ENCODE peak calls at places on chromosomes 2 and 18, in nine cellular contexts. B is naive thymus-derived CD4-positive, alpha-beta T cell; N is body of pancreas; Y is left lung; I is cardiac muscle cell; O is tibial nerve; D is H1; J is HCT116; S is coronary artery. X is an unnamed sample.

GRCh38 chr2:58562281-58562680 is 321.2 kb upstream of the FANCL start:
- DNase-seq in B (no peak), N (no peak), Y (no peak), D (no peak), O (no peak), S (no peak), I (no peak), J (no peak), X (no peak)

GRCh38 chr2:181037922-181038321 is 57.5 kb downstream of the UBE2E3 start:
- DNase-seq in D (no peak), J (no peak), O (no peak), B (no peak), Y (no peak), I (peak), N (no peak), S (no peak), X (no peak)

GRCh38 chr2:95013726-95014125 is 11.8 kb upstream of the MAL start:
- DNase-seq in D (no peak), S (no peak), B (no peak), N (no peak), O (no peak), Y (no peak), J (no peak), I (no peak), X (no peak)

GRCh38 chr2:52639692-52640091 is 1127.9 kb upstream of the CHAC2 start:
- DNase-seq in J (no peak), S (no peak), Y (no peak), D (no peak), I (peak), N (no peak), O (no peak), B (no peak), X (no peak)

GRCh38 chr2:98487806-98488189 is 43.1 kb downstream of the INPP4A start:
- DNase-seq in I (peak), O (no peak), N (peak), Y (no peak), D (no peak), S (no peak), J (peak), B (peak), X (peak)

GRCh38 chr2:20617892-20618467 is 32.9 kb downstream of the HS1BP3 start:
- DNase-seq in D (no peak), B (no peak), I (peak), S (peak), N (peak), J (peak), Y (peak), O (peak), X (peak)

GRCh38 chr2:71602581-71602980 is 149.2 kb downstream of the DYSF start:
- DNase-seq in O (no peak), I (no peak), B (no peak), Y (peak), D (no peak), J (no peak), N (no peak), S (peak), X (peak)

GRCh38 chr2:127313359-127313758 is 19.4 kb upstream of the ERCC3 start:
- DNase-seq in S (no peak), N (no peak), J (no peak), Y (no peak), D (no peak), B (no peak), O (no peak), I (no peak), X (no peak)

GRCh38 chr2:172169611-172170010 is 66.9 kb upstream of the DLX2 start:
- DNase-seq in Y (no peak), I (no peak), S (no peak), D (no peak), O (no peak), B (no peak), N (no peak), J (no peak), X (no peak)

GRCh38 chr18:79294235-79294634 is 101.5 kb upstream of the NFATC1 start:
- DNase-seq in O (no peak), S (no peak), N (no peak), J (no peak), D (no peak), I (no peak), Y (no peak), B (no peak), X (no peak)

GRCh38 chr2:79368116-79368630 is 144.7 kb upstream of the CTNNA2 start:
- DNase-seq in I (no peak), O (no peak), D (no peak), B (no peak), Y (no peak), S (no peak), N (no peak), J (no peak), X (no peak)

GRCh38 chr2:128270306-128271185 is 48.1 kb downstream of the HS6ST1 start:
- DNase-seq in D (no peak), O (no peak), S (peak), Y (peak), B (no peak), I (no peak), J (no peak), N (no peak), X (peak)

GRCh38 chr18:77080283-77080682 is 52.3 kb downstream of the MBP start:
- DNase-seq in Y (no peak), S (no peak), I (no peak), N (no peak), B (no peak), D (no peak), O (no peak), J (no peak), X (no peak)

GRCh38 chr2:2664989-2665833 is 334.1 kb upstream of the MYT1L start:
- DNase-seq in O (no peak), Y (no peak), J (peak), D (no peak), I (peak), N (no peak), B (no peak), S (no peak), X (no peak)

GRCh38 chr2:9914384-9915065 is 37.0 kb upstream of the GRHL1 start:
- DNase-seq in I (peak), J (peak), Y (no peak), O (no peak), S (no peak), D (no peak), N (no peak), B (no peak), X (no peak)

GRCh38 chr18:2948038-2948437 is 64.9 kb downstream of the LPIN2 start:
- DNase-seq in Y (no peak), J (peak), S (no peak), N (peak), B (no peak), O (no peak), D (no peak), I (peak), X (no peak)

GRCh38 chr2:68196120-68196716 is 38.5 kb downstream of the PNO1 start:
- DNase-seq in J (no peak), Y (no peak), I (no peak), N (peak), B (peak), S (no peak), O (peak), D (no peak), X (no peak)

GRCh38 chr18:40987581-40987980 is 967.5 kb upstream of the PIK3C3 start:
- DNase-seq in D (no peak), J (no peak), N (no peak), Y (no peak), S (no peak), I (no peak), B (no peak), O (no peak), X (no peak)

GRCh38 chr18:22930089-22930713 is 2.9 kb upstream of the RBBP8 start:
- DNase-seq in S (no peak), N (peak), I (peak), Y (no peak), J (peak), D (no peak), O (peak), B (peak), X (no peak)

GRCh38 chr2:30655211-30655610 is 152.0 kb downstream of the CAPN13 start:
- DNase-seq in J (no peak), B (no peak), O (no peak), D (no peak), Y (no peak), S (no peak), N (no peak), I (no peak), X (no peak)

GRCh38 chr2:30655660-30656059 is 151.6 kb downstream of the CAPN13 start:
- DNase-seq in D (no peak), J (no peak), I (peak), B (no peak), S (no peak), N (no peak), O (no peak), Y (no peak), X (no peak)

GRCh38 chr2:30653847-30654246 is 153.4 kb downstream of the CAPN13 start:
- DNase-seq in B (no peak), J (no peak), O (no peak), S (no peak), N (no peak), I (peak), D (no peak), Y (no peak), X (no peak)

GRCh38 chr2:30656079-30656478 is 151.2 kb downstream of the CAPN13 start:
- DNase-seq in O (no peak), B (no peak), I (peak), S (no peak), Y (no peak), J (no peak), N (no peak), D (no peak), X (no peak)

GRCh38 chr2:30654404-30654803 is 152.8 kb downstream of the CAPN13 start:
- DNase-seq in D (no peak), B (no peak), Y (no peak), J (no peak), I (no peak), O (no peak), N (no peak), S (no peak), X (no peak)
- H3K27ac ChIP-seq in D (no peak), B (no peak), Y (no peak), J (no peak), I (no peak), O (no peak), N (no peak), S (no peak), X (no peak)

DNA sequence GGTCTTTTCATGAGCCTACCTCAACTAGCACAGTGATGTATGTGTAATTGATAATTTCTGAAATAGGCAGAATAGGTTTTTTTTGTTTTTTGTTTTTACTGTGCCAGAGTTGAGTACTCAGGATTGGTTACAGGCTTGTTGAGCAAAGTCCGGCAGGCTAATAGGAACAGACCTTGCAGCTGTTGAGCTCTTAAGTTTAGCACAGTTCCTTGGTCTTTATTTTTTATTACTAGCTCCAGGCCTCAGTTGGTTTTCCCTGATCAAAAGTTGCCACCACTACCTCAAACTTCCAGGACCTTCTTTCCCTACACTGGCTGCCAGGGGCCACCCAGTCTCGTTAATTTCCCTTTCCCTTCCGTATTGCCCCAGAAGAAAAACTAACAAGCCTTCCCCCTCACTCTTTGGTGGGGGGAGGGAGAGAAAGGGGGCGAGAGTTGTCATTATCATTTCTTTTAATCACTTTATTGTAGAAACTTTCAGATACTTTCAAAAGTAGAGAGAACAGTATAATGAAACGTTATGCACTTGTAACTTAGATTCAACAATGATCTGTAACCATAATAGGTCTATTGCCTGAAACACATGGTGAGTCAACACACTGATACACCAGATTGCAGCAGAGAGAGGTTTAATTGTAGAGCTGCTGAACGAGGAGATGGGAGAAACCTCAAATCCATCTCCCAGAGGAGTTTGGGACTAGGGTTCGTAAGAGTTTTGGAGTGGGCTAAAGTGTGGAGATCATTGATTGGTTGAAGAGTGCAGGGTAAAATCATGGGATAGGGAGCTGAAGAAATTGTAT is 2.3 kb upstream of the RNF149 start:
- DNase-seq in Y (no peak), B (no peak), I (no peak), J (no peak), D (no peak), N (no peak), S (no peak), O (no peak), X (no peak)
- H3K27ac ChIP-seq in Y (peak), B (peak), I (no peak), J (no peak), D (no peak), N (peak), S (peak), O (no peak), X (no peak)

GRCh38 chr2:215420471-215420935 is 15.4 kb downstream of the FN1 start:
- DNase-seq in B (no peak), I (peak), D (no peak), S (no peak), N (no peak), J (no peak), Y (no peak), O (no peak), X (no peak)
- H3K27ac ChIP-seq in B (no peak), I (no peak), D (no peak), S (peak), N (no peak), J (no peak), Y (no peak), O (no peak), X (no peak)

GRCh38 chr2:24047703-24048033 is 477 bp upstream of the WDCP start:
- DNase-seq in Y (no peak), S (no peak), N (no peak), D (no peak), B (no peak), I (no peak), J (no peak), O (no peak), X (no peak)

GRCh38 chr2:24046599-24046929 is 627 bp downstream of the WDCP start:
- DNase-seq in J (no peak), S (no peak), B (no peak), O (no peak), D (no peak), Y (no peak), I (no peak), N (no peak), X (no peak)

GRCh38 chr2:24048662-24049484 is 668 bp upstream of the FKBP1B start:
- DNase-seq in N (no peak), S (no peak), J (peak), B (no peak), O (no peak), I (no peak), Y (no peak), D (no peak), X (no peak)

GRCh38 chr2:24046930-24047702 is at the start of gene WDCP:
- DNase-seq in Y (peak), B (peak), O (peak), I (peak), J (peak), N (peak), S (peak), D (peak), X (peak)

DNA sequence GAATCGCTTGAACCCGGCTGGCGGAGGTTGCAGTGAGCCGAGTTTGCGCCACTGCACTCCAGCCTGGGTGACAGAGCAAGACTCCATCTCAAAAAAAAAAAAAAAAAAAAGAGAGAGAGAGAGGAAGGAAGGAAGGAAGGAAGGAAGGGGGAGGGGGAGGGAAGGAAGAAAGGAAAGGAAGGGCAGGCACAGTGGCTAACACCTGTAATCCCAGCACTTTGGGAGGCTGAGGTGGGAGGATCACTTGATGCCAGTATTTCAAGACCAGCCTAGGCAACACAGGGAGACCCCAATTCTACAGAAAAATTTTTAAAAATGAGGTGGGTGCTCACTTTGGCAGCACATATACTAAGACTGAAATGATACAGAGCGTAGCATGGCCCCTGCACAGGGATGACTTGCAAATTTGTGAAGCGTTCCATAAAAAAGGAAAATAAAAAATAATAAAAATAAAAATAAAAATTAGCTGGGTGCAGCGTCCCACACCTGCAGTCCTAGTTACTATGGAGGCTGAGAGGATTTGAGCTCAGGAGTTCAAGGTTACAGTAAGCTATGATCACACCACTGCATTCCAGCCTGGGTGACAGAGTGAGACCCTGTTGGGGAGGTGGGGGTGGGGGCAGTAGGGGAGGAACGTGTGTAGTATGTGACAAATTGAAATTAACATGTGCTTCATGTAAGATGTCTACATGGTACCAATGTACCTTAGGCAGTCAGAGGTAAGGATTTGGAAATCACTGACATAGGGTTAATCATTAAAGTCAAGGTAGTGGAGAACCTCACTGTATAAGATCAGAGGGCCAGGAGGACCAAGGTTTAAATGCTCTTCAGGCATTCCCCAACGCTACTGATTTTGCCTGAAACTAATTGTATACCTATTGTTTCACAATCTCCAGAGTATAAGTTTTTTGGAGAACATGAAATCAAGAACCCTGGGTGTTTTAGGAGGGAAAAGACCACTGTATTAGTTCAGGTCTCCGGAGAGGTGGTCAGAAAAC is 1.4 kb downstream of the WDCP start:
- DNase-seq in S (no peak), B (no peak), Y (no peak), J (no peak), O (no peak), I (no peak), N (no peak), D (no peak), X (no peak)
- H3K27ac ChIP-seq in S (no peak), B (no peak), Y (no peak), J (no peak), O (no peak), I (no peak), N (no peak), D (no peak), X (no peak)

GRCh38 chr18:9417081-9417841 is 58.1 kb upstream of the RALBP1 start:
- DNase-seq in Y (peak), B (no peak), D (no peak), J (no peak), N (peak), I (peak), S (no peak), O (no peak), X (peak)
- H3K27ac ChIP-seq in Y (no peak), B (no peak), D (no peak), J (no peak), N (no peak), I (no peak), S (peak), O (peak), X (peak)

DNA sequence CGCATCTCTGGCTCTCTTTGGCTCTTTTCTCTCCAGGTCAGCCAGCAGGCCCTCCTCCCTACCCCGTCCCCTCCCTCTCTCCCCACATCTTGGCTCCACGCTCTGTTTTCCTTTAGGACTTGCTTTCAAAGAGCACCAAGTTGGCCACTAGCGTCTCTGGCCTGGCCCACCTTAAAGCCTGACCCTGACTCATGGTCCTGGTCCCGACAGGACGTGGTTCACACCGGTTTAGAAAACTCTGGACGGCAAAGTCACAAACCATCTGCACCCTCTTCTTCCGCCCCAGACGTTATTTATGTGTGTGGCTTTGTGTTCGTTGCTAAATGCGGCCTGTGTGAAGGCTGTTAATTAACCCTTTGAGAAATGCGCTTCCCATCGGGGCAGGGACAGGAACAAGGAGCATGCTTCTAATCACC is 169.0 kb upstream of the HAAO start:
- DNase-seq in I (peak), Y (no peak), B (no peak), J (no peak), S (peak), D (no peak), O (peak), N (no peak), X (peak)
- H3K27ac ChIP-seq in I (no peak), Y (no peak), B (no peak), J (no peak), S (peak), D (no peak), O (peak), N (peak), X (peak)

DNA sequence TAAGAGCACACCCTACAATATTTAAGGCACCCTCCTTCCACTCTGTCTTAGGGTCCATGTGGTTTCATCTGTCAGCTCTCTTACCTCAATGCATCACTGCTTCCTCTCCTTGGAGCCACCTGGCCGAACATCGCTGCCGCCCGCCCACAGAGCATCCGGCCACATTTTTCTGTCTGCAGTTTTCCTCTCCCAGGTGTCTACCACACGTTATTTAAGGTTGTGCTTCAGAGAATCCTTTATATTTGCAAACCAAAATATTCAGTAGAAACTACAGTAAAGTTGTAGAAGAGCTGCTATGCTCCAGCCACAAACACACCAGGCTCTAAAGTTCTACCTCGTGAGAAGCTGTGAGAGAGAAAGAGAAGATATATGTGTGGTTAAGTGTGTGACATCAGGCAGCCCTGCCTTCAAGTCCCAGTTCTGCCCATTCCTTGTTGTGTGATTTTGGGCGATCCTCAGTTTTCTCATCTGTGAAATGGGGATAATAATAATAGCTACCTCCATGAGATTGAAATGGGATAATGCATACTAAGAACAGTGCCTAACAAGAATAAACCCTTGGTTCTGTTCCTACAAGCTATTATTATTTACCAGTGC is 4.9 kb upstream of the STK17B start:
- DNase-seq in B (peak), N (no peak), D (no peak), J (no peak), Y (no peak), I (no peak), O (no peak), S (no peak), X (no peak)
- H3K27ac ChIP-seq in B (peak), N (no peak), D (no peak), J (no peak), Y (no peak), I (no peak), O (peak), S (no peak), X (no peak)

DNA sequence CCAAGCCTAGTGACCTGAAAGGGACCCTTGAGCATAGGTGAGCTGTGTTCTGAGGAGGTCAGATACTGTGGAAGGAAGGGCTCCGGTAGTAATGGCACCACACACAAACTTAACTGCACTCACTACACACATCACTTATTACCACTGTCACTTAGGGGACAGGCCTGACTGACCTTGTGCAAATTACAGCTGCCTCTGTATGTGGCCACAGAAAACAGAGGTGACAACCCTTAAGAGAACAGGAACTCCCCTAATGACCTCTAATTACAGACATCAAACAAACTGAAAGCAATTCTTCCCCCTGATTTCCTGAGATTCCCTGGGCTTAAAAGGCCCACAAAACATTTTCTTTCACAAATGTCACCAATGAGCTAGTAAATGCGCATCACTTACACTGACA is 360.6 kb downstream of the RND3 start:
- DNase-seq in D (no peak), Y (no peak), J (no peak), I (no peak), N (no peak), S (no peak), B (no peak), O (no peak), X (no peak)
- H3K27ac ChIP-seq in D (no peak), Y (no peak), J (no peak), I (no peak), N (no peak), S (no peak), B (no peak), O (no peak), X (no peak)